ENCODE peak calls at places on chromosomes 13 and 19, in four cellular contexts. Y is spleen, U is left lung, O is sigmoid colon. M is an unnamed sample. For H3K4me1, the result is how much of the 10 kb centered on the place peaks cover.

GRCh38 chr19:28393574-28394336 is 819.2 kb downstream of the UQCRFS1 start:
- DNase-seq in Y (no peak), U (no peak), O (no peak), M (no peak)

GRCh38 chr19:49442354-49442753 is 1.0 kb upstream of the SLC17A7 start:
- DNase-seq in Y (no peak), U (no peak), O (peak), M (no peak)

GRCh38 chr13:25171170-25171516 is 945 bp downstream of the AMER2 start:
- DNase-seq in Y (no peak), U (no peak), O (no peak), M (no peak)

GRCh38 chr13:95842898-95843297 is 166.0 kb downstream of the DNAJC3 start:
- DNase-seq in Y (no peak), U (no peak), O (no peak), M (no peak)

GRCh38 chr19:33186835-33187540 is 7.1 kb upstream of the LRP3 start:
- DNase-seq in Y (peak), U (no peak), O (no peak), M (peak)

GRCh38 chr19:46840157-46840942 is 10.3 kb downstream of the AP2S1 start:
- DNase-seq in Y (peak), U (no peak), O (peak), M (no peak)

GRCh38 chr13:25085125-25085742 is 10.7 kb upstream of the PABPC3 start:
- DNase-seq in Y (no peak), U (no peak), O (no peak), M (no peak)

GRCh38 chr13:98253526-98253925 is 76.5 kb upstream of the RNF113B start:
- DNase-seq in Y (no peak), U (no peak), O (no peak), M (no peak)

GRCh38 chr19:19262190-19263057 is 10.7 kb downstream of the TM6SF2 start:
- DNase-seq in Y (no peak), U (no peak), O (no peak), M (no peak)

GRCh38 chr13:112748947-112749346 is 59.1 kb downstream of the ATP11A start:
- DNase-seq in Y (peak), U (no peak), O (peak), M (no peak)

GRCh38 chr19:18697680-18698079 is 14.2 kb downstream of the CRTC1 start:
- DNase-seq in Y (no peak), U (peak), O (no peak), M (peak)

GRCh38 chr13:91609353-91609752 is 210.9 kb downstream of the GPC5 start:
- DNase-seq in Y (no peak), U (no peak), O (no peak), M (no peak)

GRCh38 chr13:36193151-36193855 is 21.1 kb downstream of the SOHLH2 start:
- DNase-seq in Y (no peak), U (no peak), O (no peak), M (no peak)

GRCh38 chr13:27120011-27120410 is 51.6 kb downstream of the USP12 start:
- DNase-seq in Y (no peak), U (no peak), O (no peak), M (no peak)

GRCh38 chr19:5057860-5058259 is 88.9 kb downstream of the KDM4B start:
- DNase-seq in Y (no peak), U (no peak), O (no peak), M (no peak)

GRCh38 chr13:40152145-40152544 is 496.7 kb downstream of the COG6 start:
- DNase-seq in Y (no peak), U (no peak), O (no peak), M (no peak)

GRCh38 chr19:57559008-57559403 is 657 bp downstream of the ZNF550 start:
- DNase-seq in Y (peak), U (peak), O (no peak), M (peak)

GRCh38 chr19:6260912-6261636 is 18.7 kb downstream of the MLLT1 start:
- DNase-seq in Y (no peak), U (no peak), O (no peak), M (no peak)

GRCh38 chr13:50215389-50215788 is 200.1 kb downstream of the KCNRG start:
- DNase-seq in Y (no peak), U (no peak), O (no peak), M (no peak)

GRCh38 chr19:335072-335471 is 9.5 kb downstream of the MIER2 start:
- DNase-seq in Y (no peak), U (no peak), O (no peak), M (no peak)

GRCh38 chr13:26010487-26011207 is 41.2 kb downstream of the SHISA2 start:
- DNase-seq in Y (no peak), U (no peak), O (no peak), M (no peak)

GRCh38 chr19:808176-808741 is 11.0 kb downstream of the PTBP1 start:
- DNase-seq in Y (no peak), U (no peak), O (no peak), M (no peak)

GRCh38 chr13:105778196-105778595 is 757.3 kb downstream of the EFNB2 start:
- DNase-seq in Y (no peak), U (no peak), O (no peak), M (no peak)

GRCh38 chr13:112059457-112060317 is 7.3 kb upstream of the SOX1 start:
- DNase-seq in Y (no peak), U (no peak), O (no peak), M (no peak)

GRCh38 chr13:36325912-36326311 is 20.3 kb downstream of the SPART start:
- DNase-seq in Y (no peak), U (no peak), O (no peak), M (no peak)

GRCh38 chr19:48560095-48560530 is 8.1 kb downstream of the SULT2B1 start:
- DNase-seq in Y (no peak), U (no peak), O (no peak), M (no peak)

GRCh38 chr13:37884026-37884425 is 14.5 kb upstream of the TRPC4 start:
- DNase-seq in Y (no peak), U (no peak), O (no peak), M (no peak)

GRCh38 chr13:94217370-94217769 is 262.1 kb downstream of the DCT start:
- DNase-seq in Y (no peak), U (no peak), O (no peak), M (no peak)

GRCh38 chr13:107864543-107865460 is 350.5 kb downstream of the LIG4 start:
- DNase-seq in Y (no peak), U (no peak), O (no peak), M (no peak)

GRCh38 chr19:38905620-38906019 is 5.9 kb downstream of the NFKBIB start:
- DNase-seq in Y (no peak), U (no peak), O (no peak), M (no peak)
- H3K4me1 ChIP-seq in Y (under half), U (under half), O (under half), M (under half)

DNA sequence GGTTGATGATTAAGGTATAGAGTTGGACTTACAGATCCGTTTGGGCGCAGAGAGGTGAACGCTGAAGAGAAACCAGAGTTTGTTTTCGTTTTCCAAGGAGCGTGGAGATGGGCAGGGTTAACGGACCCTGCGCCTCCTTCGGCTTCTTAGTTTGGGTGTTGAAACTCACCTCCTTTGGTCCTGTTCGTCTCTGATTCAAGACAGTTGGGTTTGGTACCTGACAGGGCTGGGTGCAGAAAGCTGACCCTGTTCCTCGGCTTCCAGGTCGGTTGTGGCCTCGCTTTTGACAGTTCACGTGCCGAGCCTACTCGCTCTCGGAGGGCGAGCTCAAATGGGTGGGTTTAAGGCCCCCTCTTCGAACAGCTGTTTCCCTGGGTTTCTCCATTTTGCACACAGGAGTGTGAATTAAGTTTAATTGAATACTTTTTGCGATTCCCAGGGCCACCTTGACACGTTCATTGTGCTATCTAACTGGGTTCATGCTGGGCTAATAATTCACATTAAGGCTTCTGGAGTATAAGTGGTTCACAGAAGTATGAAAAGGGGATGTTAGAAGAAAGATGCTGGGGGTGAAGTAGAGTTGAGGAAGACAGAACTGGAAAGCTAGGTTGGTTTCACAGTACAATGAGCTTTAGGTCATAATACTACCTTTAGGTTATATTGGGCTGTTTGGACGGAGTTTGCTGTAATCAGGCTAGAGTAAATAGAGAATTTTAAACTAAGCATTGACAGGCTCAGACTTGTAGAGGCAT is 642 bp downstream of the USPL1 start:
- DNase-seq in Y (peak), U (peak), O (peak), M (peak)
- H3K4me1 ChIP-seq in Y (half or more), U (half or more), O (under half), M (under half)

DNA sequence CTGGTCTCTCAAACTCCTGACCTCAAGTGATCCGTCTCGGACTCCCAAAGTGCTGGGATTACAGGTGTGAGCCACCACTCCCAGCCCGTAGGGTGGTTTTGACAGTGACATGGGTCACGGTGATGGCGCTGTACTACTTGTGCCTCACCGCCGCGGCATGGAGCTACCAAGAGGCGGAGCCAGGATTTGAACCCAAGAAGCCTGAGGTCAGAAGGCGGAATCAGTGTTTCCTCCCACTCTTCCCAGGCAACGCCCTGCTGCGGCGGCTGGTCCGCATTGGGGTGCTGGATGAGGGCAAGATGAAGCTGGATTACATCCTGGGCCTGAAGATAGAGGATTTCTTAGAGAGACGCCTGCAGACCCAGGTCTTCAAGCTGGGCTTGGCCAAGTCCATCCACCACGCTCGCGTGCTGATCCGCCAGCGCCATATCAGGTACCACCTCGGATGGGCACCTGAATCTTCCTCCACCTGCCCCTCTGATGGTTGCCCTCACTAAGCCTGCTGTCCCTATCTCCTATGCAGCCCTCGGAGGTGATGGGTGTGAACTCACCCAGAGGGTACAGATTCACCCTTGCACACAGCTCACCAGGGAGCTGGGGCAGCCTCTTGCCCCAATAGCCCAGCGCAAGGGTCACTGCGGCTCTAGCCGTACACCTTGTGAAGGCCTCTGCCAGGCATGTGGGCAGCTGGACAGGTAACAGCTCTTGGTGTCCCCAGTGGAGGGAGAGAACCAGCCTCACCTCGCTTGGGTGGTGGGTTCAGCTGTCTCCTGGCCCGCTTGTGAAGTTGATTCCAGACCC is 5.6 kb downstream of the RPS9 start:
- DNase-seq in Y (no peak), U (peak), O (no peak), M (peak)
- H3K4me1 ChIP-seq in Y (half or more), U (half or more), O (half or more), M (half or more)

GRCh38 chr19:43762814-43763213 is 8.1 kb upstream of the SMG9 start:
- DNase-seq in Y (no peak), U (no peak), O (no peak), M (no peak)
- H3K4me1 ChIP-seq in Y (half or more), U (half or more), O (under half), M (under half)

DNA sequence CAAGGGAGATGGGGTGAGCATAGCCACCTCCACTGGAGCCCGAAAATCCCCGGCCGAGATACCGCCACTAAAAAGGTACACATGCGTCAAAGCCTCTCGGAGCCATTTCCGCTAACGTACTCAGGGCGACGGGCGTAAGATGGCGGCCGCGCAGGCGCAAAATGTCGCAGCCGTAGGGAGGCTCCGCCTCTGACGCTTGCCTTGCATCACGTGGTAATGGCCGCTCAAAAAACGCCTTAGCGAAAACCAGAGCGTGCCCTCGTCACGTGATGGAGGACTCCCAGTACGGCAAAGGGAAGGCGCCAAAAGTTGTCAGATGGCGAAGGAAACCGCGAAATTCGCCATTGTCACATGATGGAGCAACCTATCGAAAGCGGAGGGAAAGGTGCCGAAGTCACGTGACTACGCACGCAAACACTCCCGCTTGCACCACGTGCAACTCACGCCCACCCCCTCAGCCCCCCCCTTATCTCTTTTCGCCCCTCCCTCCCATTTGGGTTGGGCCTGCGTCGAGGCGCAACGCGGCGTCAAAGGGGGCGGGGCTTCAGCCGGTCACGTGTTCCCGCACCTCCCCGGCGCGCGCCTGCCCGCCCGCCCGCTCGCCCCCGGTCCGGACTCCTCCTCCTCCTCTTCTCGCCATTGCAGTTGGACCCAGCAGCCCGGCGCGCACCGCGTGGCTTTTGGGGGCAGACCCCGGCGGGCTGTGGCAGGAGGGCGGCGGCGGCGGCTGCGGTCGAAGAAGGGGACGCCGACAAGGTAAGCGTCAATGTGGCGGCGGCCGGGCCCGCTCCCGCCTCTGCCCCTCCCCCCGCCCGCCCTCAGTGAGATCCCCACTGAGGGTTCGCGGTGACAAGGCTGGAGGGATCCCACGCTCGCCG is at the start of gene ILF3:
- DNase-seq in Y (peak), U (peak), O (peak), M (peak)
- H3K4me1 ChIP-seq in Y (half or more), U (half or more), O (under half), M (under half)

GRCh38 chr19:32178841-32179410 is 166.5 kb upstream of the ZNF507 start:
- DNase-seq in Y (no peak), U (no peak), O (peak), M (no peak)

GRCh38 chr19:32177686-32178085 is 167.7 kb upstream of the ZNF507 start:
- DNase-seq in Y (no peak), U (no peak), O (no peak), M (no peak)

GRCh38 chr19:32181356-32181920 is 164.0 kb upstream of the ZNF507 start:
- DNase-seq in Y (peak), U (no peak), O (no peak), M (no peak)

GRCh38 chr19:32176591-32176990 is 168.8 kb upstream of the ZNF507 start:
- DNase-seq in Y (no peak), U (no peak), O (no peak), M (no peak)

GRCh38 chr19:32178401-32178800 is 167.0 kb upstream of the ZNF507 start:
- DNase-seq in Y (no peak), U (no peak), O (no peak), M (no peak)
- H3K4me1 ChIP-seq in Y (under half), U (under half), O (under half), M (under half)